ENCODE peak calls at places on chromosomes 2 and 18, in four cellular contexts. V is heart left ventricle, F is ascending aorta, J is psoas muscle. Y is an unnamed sample.

GRCh38 chr2:42009657-42010580 is 37.9 kb upstream of the PKDCC start:
- DNase-seq in V (no peak), F (no peak), J (no peak), Y (no peak)

GRCh38 chr2:197073701-197074433 is 147.4 kb upstream of the PGAP1 start:
- DNase-seq in V (peak; percentile 69), F (no peak), J (peak; percentile 60), Y (peak; percentile 92)

GRCh38 chr2:45173513-45173912 is 164.3 kb upstream of the SIX2 start:
- DNase-seq in V (no peak), F (no peak), J (no peak), Y (no peak)

GRCh38 chr18:1149709-1150108 is 245.0 kb downstream of the ADCYAP1 start:
- DNase-seq in V (no peak), F (no peak), J (no peak), Y (no peak)

GRCh38 chr18:28120811-28121210 is 56.1 kb downstream of the CDH2 start:
- DNase-seq in V (no peak), F (no peak), J (no peak), Y (no peak)

GRCh38 chr2:162243305-162243693 is at the start of gene FAP:
- DNase-seq in V (no peak), F (no peak), J (no peak), Y (no peak)

GRCh38 chr2:205288681-205289080 is 393.6 kb upstream of the NRP2 start:
- DNase-seq in V (no peak), F (no peak), J (no peak), Y (no peak)

GRCh38 chr2:43269706-43270105 is 43.3 kb upstream of the ZFP36L2 start:
- DNase-seq in V (peak; percentile 87), F (peak; percentile 50), J (peak; percentile 82), Y (no peak)

GRCh38 chr18:34729264-34729663 is 19.2 kb downstream of the DTNA start:
- DNase-seq in V (no peak), F (no peak), J (no peak), Y (no peak)

GRCh38 chr2:44305882-44306281 is 30.6 kb downstream of the SLC3A1 start:
- DNase-seq in V (no peak), F (no peak), J (no peak), Y (no peak)

GRCh38 chr2:50535971-50536759 is 495.8 kb downstream of the NRXN1 start:
- DNase-seq in V (no peak), F (no peak), J (no peak), Y (no peak)

GRCh38 chr2:40037303-40037702 is 258.2 kb upstream of the THUMPD2 start:
- DNase-seq in V (peak; percentile 30), F (no peak), J (no peak), Y (no peak)

GRCh38 chr2:26529406-26530070 is 51.6 kb upstream of the OTOF start:
- DNase-seq in V (no peak), F (no peak), J (no peak), Y (peak; percentile 29)

GRCh38 chr2:73987948-73988700 is 3.4 kb downstream of the TET3 start:
- DNase-seq in V (no peak), F (no peak), J (no peak), Y (no peak)
- H3K36me3 ChIP-seq in V (no peaks in the 10 kb centered on the region), F (no peaks in the 10 kb centered on the region), J (no peaks in the 10 kb centered on the region), Y (no peaks in the 10 kb centered on the region)

GRCh38 chr2:71277536-71278103 is 50.7 kb upstream of the PAIP2B start:
- DNase-seq in V (peak; percentile 84), F (no peak), J (peak; percentile 84), Y (peak; percentile 69)
- TF ChIP-seq CTCF in V (peak; percentile 46), F (no peak), J (peak; percentile 66), Y (no peak)

GRCh38 chr18:76979906-76980305 is 152.7 kb downstream of the MBP start:
- DNase-seq in V (no peak), F (no peak), J (no peak), Y (no peak)

GRCh38 chr18:76977681-76978234 is 154.8 kb downstream of the MBP start:
- DNase-seq in V (no peak), F (no peak), J (no peak), Y (no peak)

GRCh38 chr18:76979111-76979751 is 153.4 kb downstream of the MBP start:
- DNase-seq in V (no peak), F (no peak), J (no peak), Y (no peak)

GRCh38 chr18:76977108-76977621 is 154.8 kb downstream of the ZNF236 start:
- DNase-seq in V (no peak), F (no peak), J (no peak), Y (no peak)

GRCh38 chr18:76978616-76979015 is 154.0 kb downstream of the MBP start:
- DNase-seq in V (no peak), F (no peak), J (no peak), Y (no peak)
- H3K36me3 ChIP-seq in V (no peaks in the 10 kb centered on the region), F (peaks cover 2% of the 10 kb centered on the region), J (no peaks in the 10 kb centered on the region), Y (no peaks in the 10 kb centered on the region)

GRCh38 chr18:59272971-59273935 is at the start of gene RAX:
- DNase-seq in V (no peak), F (no peak), J (no peak), Y (peak; percentile 70)
- TF ChIP-seq CTCF in V (no peak), F (no peak), J (no peak), Y (no peak)

GRCh38 chr2:85048534-85048933 is 77.6 kb downstream of the KCMF1 start:
- DNase-seq in V (no peak), F (no peak), J (no peak), Y (no peak)
- H3K36me3 ChIP-seq in V (peaks cover 10% of the 10 kb centered on the region), F (peaks cover 73% of the 10 kb centered on the region), J (peaks cover 13% of the 10 kb centered on the region), Y (peaks cover 23% of the 10 kb centered on the region)

GRCh38 chr2:181411105-181411849 is 45.9 kb upstream of the ITGA4 start:
- DNase-seq in V (peak; percentile 40), F (no peak), J (no peak), Y (peak; percentile 71)
- TF ChIP-seq CTCF in V (no peak), F (no peak), J (no peak), Y (no peak)

GRCh38 chr2:203869610-203870042 is 2.1 kb downstream of the CTLA4 start:
- DNase-seq in V (no peak), F (no peak), J (no peak), Y (no peak)

GRCh38 chr2:203870481-203870880 is 2.9 kb downstream of the CTLA4 start:
- DNase-seq in V (no peak), F (no peak), J (no peak), Y (peak; percentile 73)

GRCh38 chr2:203870942-203871341 is 3.4 kb downstream of the CTLA4 start:
- DNase-seq in V (no peak), F (no peak), J (no peak), Y (no peak)

GRCh38 chr2:203867561-203868200 is at the start of gene CTLA4:
- DNase-seq in V (no peak), F (no peak), J (no peak), Y (no peak)

DNA sequence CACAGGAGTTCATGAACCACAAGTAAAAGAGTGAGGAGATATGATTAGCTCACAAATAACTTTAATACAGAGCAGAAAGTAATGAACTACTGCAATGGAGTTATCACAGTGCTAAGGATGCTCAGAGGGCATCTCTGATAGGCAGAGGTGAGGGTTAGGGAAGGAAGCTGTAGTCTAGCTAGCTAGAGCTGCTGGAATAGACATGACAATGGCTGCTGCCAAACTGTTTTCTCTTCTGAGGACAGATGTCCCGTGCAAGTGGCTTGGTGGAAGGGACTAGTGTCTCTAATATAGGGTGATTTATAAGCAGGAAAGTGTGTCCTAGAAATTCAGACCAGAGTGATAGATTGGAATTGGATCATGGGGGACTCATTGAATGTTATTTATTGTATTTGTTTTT is 1.6 kb downstream of the CTLA4 start:
- DNase-seq in V (no peak), F (no peak), J (no peak), Y (no peak)
- H3K36me3 ChIP-seq in V (no peaks in the 10 kb centered on the region), F (no peaks in the 10 kb centered on the region), J (no peaks in the 10 kb centered on the region), Y (no peaks in the 10 kb centered on the region)

GRCh38 chr2:237431372-237431771 is 17.4 kb upstream of the COL6A3 start:
- DNase-seq in V (no peak), F (no peak), J (no peak), Y (no peak)
- TF ChIP-seq CTCF in V (no peak), F (no peak), J (no peak), Y (no peak)

DNA sequence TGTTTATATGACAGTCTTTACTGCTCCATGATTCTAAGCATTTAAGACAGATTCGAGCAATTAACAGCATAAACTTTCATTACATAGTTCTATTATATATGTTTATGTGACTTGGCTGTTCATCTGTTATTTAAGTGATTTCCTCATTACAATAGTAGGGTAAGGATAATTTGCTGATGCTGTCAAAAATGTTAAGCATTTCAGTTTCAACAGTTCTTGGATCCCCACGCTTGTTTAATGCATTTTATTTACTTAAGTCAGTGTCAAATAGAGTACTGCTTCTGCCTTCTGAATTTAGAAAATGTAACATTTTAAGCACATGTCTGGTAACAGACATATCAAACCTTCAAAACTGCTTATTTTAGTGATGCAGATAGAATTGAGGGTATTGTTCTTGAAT is 8.1 kb downstream of the TCF4 start:
- DNase-seq in V (no peak), F (no peak), J (no peak), Y (no peak)
- H3K36me3 ChIP-seq in V (no peaks in the 10 kb centered on the region), F (no peaks in the 10 kb centered on the region), J (no peaks in the 10 kb centered on the region), Y (no peaks in the 10 kb centered on the region)

Y was measured in kidney.